ENCODE peak calls at places on chromosomes 4 and X, in nine cellular contexts. One of them, this sample, is unnamed.

GRCh38 chrX:13661735-13662536 is 9.0 kb downstream of the TCEANC start:
- DNase-seq in COR-L47: no peak
- DNase-seq in fibroblast of pulmonary artery: no peak
- DNase-seq in HCT116: no peak
- DNase-seq in colonic mucosa: no peak
- DNase-seq in AG08395: no peak
- DNase-seq in HFFc6: no peak
- DNase-seq in SW480: no peak
- DNase-seq in AML-193: no peak
- DNase-seq in this sample: no peak

GRCh38 chr4:38982356-38983095 is 49.7 kb downstream of the TMEM156 start:
- DNase-seq in HCT116: no peak
- DNase-seq in colonic mucosa: no peak
- DNase-seq in fibroblast of pulmonary artery: peak; percentile 30
- DNase-seq in SW480: no peak
- DNase-seq in HFFc6: no peak
- DNase-seq in COR-L47: no peak
- DNase-seq in AG08395: no peak
- DNase-seq in AML-193: no peak
- DNase-seq in this sample: no peak

GRCh38 chr4:85210353-85210752 is 243.9 kb upstream of the WDFY3 start:
- DNase-seq in COR-L47: no peak
- DNase-seq in fibroblast of pulmonary artery: no peak
- DNase-seq in AML-193: no peak
- DNase-seq in HFFc6: peak; percentile 10
- DNase-seq in HCT116: peak; percentile 57
- DNase-seq in colonic mucosa: no peak
- DNase-seq in AG08395: no peak
- DNase-seq in SW480: no peak
- DNase-seq in this sample: no peak

GRCh38 chr4:124711469-124712416 is 789 bp downstream of the ANKRD50 start:
- DNase-seq in AG08395: peak; percentile 48
- DNase-seq in AML-193: peak; percentile 88
- DNase-seq in fibroblast of pulmonary artery: peak; percentile 81
- DNase-seq in colonic mucosa: peak; percentile 75
- DNase-seq in HCT116: peak; percentile 41
- DNase-seq in HFFc6: peak; percentile 73
- DNase-seq in COR-L47: peak; percentile 52
- DNase-seq in SW480: peak; percentile 55
- DNase-seq in this sample: peak; percentile 70

GRCh38 chrX:69234624-69235023 is 69.4 kb upstream of the PJA1 start:
- DNase-seq in colonic mucosa: no peak
- DNase-seq in HFFc6: no peak
- DNase-seq in COR-L47: no peak
- DNase-seq in AML-193: no peak
- DNase-seq in AG08395: no peak
- DNase-seq in HCT116: no peak
- DNase-seq in SW480: no peak
- DNase-seq in fibroblast of pulmonary artery: no peak
- DNase-seq in this sample: no peak

GRCh38 chrX:143664302-143664701 is 28.4 kb upstream of the SLITRK4 start:
- DNase-seq in AML-193: no peak
- DNase-seq in HFFc6: no peak
- DNase-seq in SW480: peak; percentile 17
- DNase-seq in AG08395: peak; percentile 2
- DNase-seq in fibroblast of pulmonary artery: peak; percentile 22
- DNase-seq in COR-L47: no peak
- DNase-seq in colonic mucosa: no peak
- DNase-seq in HCT116: no peak
- DNase-seq in this sample: no peak

GRCh38 chr4:124736526-124736925 is 24.0 kb upstream of the ANKRD50 start:
- DNase-seq in AML-193: no peak
- DNase-seq in HCT116: no peak
- DNase-seq in fibroblast of pulmonary artery: no peak
- DNase-seq in colonic mucosa: no peak
- DNase-seq in SW480: no peak
- DNase-seq in COR-L47: no peak
- DNase-seq in HFFc6: no peak
- DNase-seq in AG08395: no peak
- DNase-seq in this sample: no peak

GRCh38 chrX:69127466-69127865 is 37.8 kb downstream of the PJA1 start:
- DNase-seq in colonic mucosa: no peak
- DNase-seq in SW480: no peak
- DNase-seq in HCT116: no peak
- DNase-seq in HFFc6: no peak
- DNase-seq in fibroblast of pulmonary artery: no peak
- DNase-seq in AG08395: no peak
- DNase-seq in COR-L47: no peak
- DNase-seq in AML-193: no peak
- DNase-seq in this sample: no peak

GRCh38 chrX:13432376-13432775 is 112.5 kb upstream of the ATXN3L start:
- DNase-seq in AG08395: peak; percentile 86
- DNase-seq in SW480: no peak
- DNase-seq in HCT116: no peak
- DNase-seq in HFFc6: peak; percentile 93
- DNase-seq in AML-193: no peak
- DNase-seq in COR-L47: no peak
- DNase-seq in fibroblast of pulmonary artery: peak; percentile 95
- DNase-seq in colonic mucosa: no peak
- DNase-seq in this sample: no peak

GRCh38 chrX:100687128-100687527 is 43.1 kb downstream of the SRPX2 start:
- DNase-seq in HFFc6: no peak
- DNase-seq in AML-193: no peak
- DNase-seq in SW480: no peak
- DNase-seq in HCT116: no peak
- DNase-seq in AG08395: no peak
- DNase-seq in COR-L47: no peak
- DNase-seq in fibroblast of pulmonary artery: no peak
- DNase-seq in colonic mucosa: no peak
- DNase-seq in this sample: no peak

GRCh38 chrX:73448379-73448778 is 1.5 kb downstream of the CDX4 start:
- DNase-seq in HFFc6: no peak
- DNase-seq in HCT116: no peak
- DNase-seq in fibroblast of pulmonary artery: no peak
- DNase-seq in AG08395: no peak
- DNase-seq in SW480: no peak
- DNase-seq in AML-193: no peak
- DNase-seq in COR-L47: no peak
- DNase-seq in colonic mucosa: no peak
- DNase-seq in this sample: no peak

GRCh38 chr4:138320856-138321255 is 78.7 kb upstream of the SLC7A11 start:
- DNase-seq in COR-L47: no peak
- DNase-seq in HFFc6: no peak
- DNase-seq in AG08395: no peak
- DNase-seq in HCT116: no peak
- DNase-seq in fibroblast of pulmonary artery: no peak
- DNase-seq in colonic mucosa: no peak
- DNase-seq in AML-193: no peak
- DNase-seq in SW480: no peak
- DNase-seq in this sample: no peak

GRCh38 chr4:113882668-113883067 is 96.8 kb downstream of the ARSJ start:
- DNase-seq in AG08395: no peak
- DNase-seq in SW480: no peak
- DNase-seq in HFFc6: no peak
- DNase-seq in AML-193: no peak
- DNase-seq in HCT116: no peak
- DNase-seq in fibroblast of pulmonary artery: peak; percentile 48
- DNase-seq in COR-L47: no peak
- DNase-seq in colonic mucosa: no peak
- DNase-seq in this sample: no peak

GRCh38 chr4:10185518-10186227 is 69.1 kb upstream of the WDR1 start:
- DNase-seq in HFFc6: peak; percentile 25
- DNase-seq in colonic mucosa: no peak
- DNase-seq in HCT116: no peak
- DNase-seq in AML-193: no peak
- DNase-seq in COR-L47: no peak
- DNase-seq in SW480: no peak
- DNase-seq in fibroblast of pulmonary artery: no peak
- DNase-seq in AG08395: no peak
- DNase-seq in this sample: peak; percentile 35

GRCh38 chrX:143669395-143669794 is 33.5 kb upstream of the SLITRK4 start:
- DNase-seq in HFFc6: no peak
- DNase-seq in SW480: peak; percentile 18
- DNase-seq in colonic mucosa: no peak
- DNase-seq in AG08395: no peak
- DNase-seq in AML-193: no peak
- DNase-seq in HCT116: no peak
- DNase-seq in COR-L47: no peak
- DNase-seq in fibroblast of pulmonary artery: peak; percentile 16
- DNase-seq in this sample: no peak

GRCh38 chrX:137166591-137166990 is 132.8 kb upstream of the GPR101 start:
- DNase-seq in AML-193: no peak
- DNase-seq in COR-L47: peak; percentile 6
- DNase-seq in fibroblast of pulmonary artery: no peak
- DNase-seq in HFFc6: no peak
- DNase-seq in colonic mucosa: peak; percentile 17
- DNase-seq in SW480: no peak
- DNase-seq in AG08395: no peak
- DNase-seq in HCT116: no peak
- DNase-seq in this sample: no peak

GRCh38 chr4:111113591-111113990 is 490.7 kb upstream of the PITX2 start:
- DNase-seq in colonic mucosa: no peak
- DNase-seq in SW480: no peak
- DNase-seq in AML-193: no peak
- DNase-seq in AG08395: no peak
- DNase-seq in COR-L47: no peak
- DNase-seq in HCT116: no peak
- DNase-seq in HFFc6: no peak
- DNase-seq in fibroblast of pulmonary artery: no peak
- DNase-seq in this sample: no peak

GRCh38 chr4:140935259-140935658 is 179.1 kb upstream of the TBC1D9 start:
- DNase-seq in colonic mucosa: no peak
- DNase-seq in AML-193: no peak
- DNase-seq in COR-L47: peak; percentile 73
- DNase-seq in AG08395: no peak
- DNase-seq in SW480: no peak
- DNase-seq in HFFc6: peak; percentile 25
- DNase-seq in HCT116: no peak
- DNase-seq in fibroblast of pulmonary artery: peak; percentile 28
- DNase-seq in this sample: no peak

GRCh38 chr4:143653031-143653430 is 47.4 kb downstream of the FREM3 start:
- DNase-seq in fibroblast of pulmonary artery: peak; percentile 43
- DNase-seq in AML-193: no peak
- DNase-seq in COR-L47: no peak
- DNase-seq in SW480: no peak
- DNase-seq in HFFc6: no peak
- DNase-seq in AG08395: no peak
- DNase-seq in colonic mucosa: no peak
- DNase-seq in HCT116: no peak
- DNase-seq in this sample: no peak

GRCh38 chr4:4549534-4549933 is 7.7 kb upstream of the STX18 start:
- DNase-seq in AG08395: no peak
- DNase-seq in colonic mucosa: no peak
- DNase-seq in HCT116: no peak
- DNase-seq in COR-L47: no peak
- DNase-seq in SW480: no peak
- DNase-seq in AML-193: no peak
- DNase-seq in HFFc6: peak; percentile 36
- DNase-seq in fibroblast of pulmonary artery: no peak
- DNase-seq in this sample: no peak

GRCh38 chr4:153038493-153039311 is 102.6 kb downstream of the FHDC1 start:
- DNase-seq in COR-L47: peak; percentile 39
- DNase-seq in HCT116: no peak
- DNase-seq in AML-193: no peak
- DNase-seq in fibroblast of pulmonary artery: no peak
- DNase-seq in SW480: peak; percentile 74
- DNase-seq in AG08395: no peak
- DNase-seq in HFFc6: no peak
- DNase-seq in colonic mucosa: no peak
- DNase-seq in this sample: no peak

GRCh38 chr4:87530868-87531267 is 1.7 kb upstream of the SPARCL1 start:
- DNase-seq in colonic mucosa: peak; percentile 49
- DNase-seq in COR-L47: no peak
- DNase-seq in fibroblast of pulmonary artery: peak; percentile 98
- DNase-seq in HCT116: no peak
- DNase-seq in HFFc6: no peak
- DNase-seq in AG08395: peak; percentile 58
- DNase-seq in AML-193: no peak
- DNase-seq in SW480: no peak
- DNase-seq in this sample: peak; percentile 10

GRCh38 chr4:25938251-25939186 is 24.5 kb downstream of the SMIM20 start:
- DNase-seq in COR-L47: no peak
- DNase-seq in HCT116: no peak
- DNase-seq in HFFc6: peak; percentile 75
- DNase-seq in colonic mucosa: no peak
- DNase-seq in SW480: no peak
- DNase-seq in AML-193: no peak
- DNase-seq in AG08395: peak; percentile 79
- DNase-seq in fibroblast of pulmonary artery: peak; percentile 53
- DNase-seq in this sample: no peak

GRCh38 chr4:125115941-125116340 is 198.8 kb upstream of the FAT4 start:
- DNase-seq in HCT116: no peak
- DNase-seq in colonic mucosa: no peak
- DNase-seq in HFFc6: peak; percentile 77
- DNase-seq in AG08395: no peak
- DNase-seq in fibroblast of pulmonary artery: peak; percentile 53
- DNase-seq in SW480: no peak
- DNase-seq in COR-L47: no peak
- DNase-seq in AML-193: no peak
- DNase-seq in this sample: no peak

GRCh38 chr4:186657766-186658165 is 65.9 kb downstream of the FAT1 start:
- DNase-seq in AML-193: no peak
- DNase-seq in colonic mucosa: no peak
- DNase-seq in fibroblast of pulmonary artery: peak; percentile 44
- DNase-seq in HFFc6: no peak
- DNase-seq in AG08395: no peak
- DNase-seq in SW480: peak; percentile 36
- DNase-seq in COR-L47: no peak
- DNase-seq in HCT116: peak; percentile 35
- DNase-seq in this sample: no peak

GRCh38 chr4:161252520-161253141 is 911.2 kb downstream of the FSTL5 start:
- DNase-seq in fibroblast of pulmonary artery: peak; percentile 11
- DNase-seq in AG08395: peak; percentile 2
- DNase-seq in HFFc6: no peak
- DNase-seq in colonic mucosa: no peak
- DNase-seq in HCT116: peak; percentile 28
- DNase-seq in COR-L47: peak; percentile 0
- DNase-seq in AML-193: peak; percentile 30
- DNase-seq in SW480: peak; percentile 6
- DNase-seq in this sample: peak; percentile 29

GRCh38 chr4:7067523-7068278 is at the start of gene GRPEL1:
- DNase-seq in COR-L47: peak; percentile 98
- DNase-seq in SW480: peak; percentile 98
- DNase-seq in colonic mucosa: peak; percentile 100
- DNase-seq in AML-193: peak; percentile 96
- DNase-seq in HCT116: peak; percentile 98
- DNase-seq in fibroblast of pulmonary artery: peak; percentile 99
- DNase-seq in AG08395: peak; percentile 99
- DNase-seq in HFFc6: peak; percentile 99
- DNase-seq in this sample: peak; percentile 100

GRCh38 chrX:45322382-45322781 is 121.7 kb upstream of the DIPK2B start:
- DNase-seq in AG08395: peak; percentile 75
- DNase-seq in COR-L47: no peak
- DNase-seq in HFFc6: peak; percentile 80
- DNase-seq in SW480: peak; percentile 53
- DNase-seq in HCT116: peak; percentile 51
- DNase-seq in fibroblast of pulmonary artery: peak; percentile 83
- DNase-seq in colonic mucosa: peak; percentile 48
- DNase-seq in AML-193: peak; percentile 0
- DNase-seq in this sample: peak; percentile 65

GRCh38 chr4:14916554-14917304 is 85.6 kb upstream of the CPEB2 start:
- DNase-seq in HFFc6: peak; percentile 73
- DNase-seq in fibroblast of pulmonary artery: peak; percentile 80
- DNase-seq in SW480: peak; percentile 71
- DNase-seq in HCT116: peak; percentile 10
- DNase-seq in AML-193: no peak
- DNase-seq in colonic mucosa: no peak
- DNase-seq in AG08395: peak; percentile 56
- DNase-seq in COR-L47: no peak
- DNase-seq in this sample: no peak

GRCh38 chr4:4398430-4398829 is 11.5 kb downstream of the NSG1 start:
- DNase-seq in AG08395: no peak
- DNase-seq in COR-L47: no peak
- DNase-seq in HCT116: no peak
- DNase-seq in SW480: no peak
- DNase-seq in AML-193: no peak
- DNase-seq in HFFc6: no peak
- DNase-seq in colonic mucosa: no peak
- DNase-seq in fibroblast of pulmonary artery: no peak
- DNase-seq in this sample: no peak

GRCh38 chrX:77436682-77437081 is 10.5 kb upstream of the FGF16 start:
- DNase-seq in COR-L47: no peak
- DNase-seq in HCT116: no peak
- DNase-seq in fibroblast of pulmonary artery: no peak
- DNase-seq in colonic mucosa: no peak
- DNase-seq in AML-193: no peak
- DNase-seq in SW480: no peak
- DNase-seq in HFFc6: peak; percentile 68
- DNase-seq in AG08395: no peak
- DNase-seq in this sample: no peak

This sample was measured in small intestine.